ENCODE peak calls at places on chromosomes 11 and 22, in five cellular contexts. H, K, T, D and X are unnamed samples.

GRCh38 chr11:11292839-11293238 is 60.2 kb downstream of the CSNK2A3 start:
- DNase-seq in H (no peak), K (no peak), T (no peak), D (no peak), X (no peak)

GRCh38 chr11:196786-197731 is 4.2 kb downstream of the SCGB1C1 start:
- DNase-seq in H (no peak), K (no peak), T (no peak), D (peak; percentile 2), X (no peak)

GRCh38 chr11:120210651-120211521 is at the start of gene OAF:
- DNase-seq in H (peak; percentile 77), K (no peak), T (peak; percentile 87), D (peak; percentile 77), X (peak; percentile 62)

GRCh38 chr11:36817336-36817965 is 219.4 kb upstream of the RAG2 start:
- DNase-seq in H (no peak), K (no peak), T (no peak), D (no peak), X (peak; percentile 44)

GRCh38 chr11:93652161-93652597 is 9.3 kb upstream of the CEP295 start:
- DNase-seq in H (peak; percentile 22), K (no peak), T (peak; percentile 15), D (peak; percentile 30), X (peak; percentile 30)

GRCh38 chr11:64620286-64620962 is 29.4 kb downstream of the SLC22A12 start:
- DNase-seq in H (no peak), K (no peak), T (no peak), D (no peak), X (no peak)

GRCh38 chr11:10751581-10751940 is 515 bp downstream of the CTR9 start:
- DNase-seq in H (no peak), K (no peak), T (no peak), D (no peak), X (peak; percentile 7)

GRCh38 chr22:50417544-50417943 is 57.3 kb downstream of the SBF1 start:
- DNase-seq in H (no peak), K (no peak), T (peak; percentile 44), D (no peak), X (no peak)

GRCh38 chr11:63564056-63564784 is 1.0 kb upstream of the PLAAT2 start:
- DNase-seq in H (peak; percentile 18), K (peak; percentile 69), T (no peak), D (no peak), X (no peak)

GRCh38 chr11:32391965-32392553 is 43.3 kb downstream of the WT1 start:
- DNase-seq in H (no peak), K (no peak), T (peak; percentile 86), D (no peak), X (no peak)

GRCh38 chr11:57982763-57983162 is 40.9 kb upstream of the OR9Q1 start:
- DNase-seq in H (no peak), K (no peak), T (no peak), D (no peak), X (no peak)

GRCh38 chr11:120985718-120986569 is 38.0 kb upstream of the TBCEL start:
- DNase-seq in H (peak; percentile 10), K (no peak), T (peak; percentile 56), D (peak; percentile 8), X (peak; percentile 24)

GRCh38 chr11:90237004-90237403 is 14.2 kb upstream of the CHORDC1 start:
- DNase-seq in H (no peak), K (no peak), T (no peak), D (no peak), X (no peak)
- H3K4me3 ChIP-seq in H (no peak overlapping the region), K (no peak overlapping the region), T (no peak overlapping the region), D (no peak overlapping the region), X (no peak overlapping the region)

GRCh38 chr11:106880121-106880520 is 138.2 kb downstream of the GUCY1A2 start:
- DNase-seq in H (no peak), K (no peak), T (no peak), D (no peak), X (no peak)

GRCh38 chr11:106879029-106879428 is 139.2 kb downstream of the GUCY1A2 start:
- DNase-seq in H (no peak), K (no peak), T (no peak), D (no peak), X (peak; percentile 32)

GRCh38 chr11:106872246-106872645 is 146.0 kb downstream of the GUCY1A2 start:
- DNase-seq in H (no peak), K (no peak), T (peak; percentile 4), D (no peak), X (no peak)

DNA sequence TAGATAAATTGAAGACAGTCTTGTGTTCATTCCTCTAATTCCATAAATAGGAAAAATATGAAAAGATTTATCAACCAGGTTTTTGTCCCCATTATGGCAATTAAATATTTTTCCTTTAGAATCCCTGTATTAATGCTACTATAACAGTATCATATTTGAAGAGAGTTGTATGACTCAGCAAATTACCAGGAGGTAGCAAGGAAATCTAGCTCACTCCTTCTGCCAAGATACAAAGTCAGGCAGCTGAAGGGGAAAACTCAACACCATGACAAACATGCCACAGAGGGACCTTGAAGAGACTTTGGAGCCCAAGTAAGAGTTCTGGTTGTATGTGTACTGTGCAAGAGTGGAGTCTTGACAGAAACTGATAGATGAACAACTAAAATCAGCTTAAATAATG is 143.3 kb downstream of the GUCY1A2 start:
- DNase-seq in H (no peak), K (no peak), T (peak; percentile 47), D (no peak), X (peak; percentile 8)
- TF ChIP-seq CTCF in H (no peak), K (no peak), T (no peak), D (no peak), X (no peak)

GRCh38 chr22:19134176-19134831 is 3.2 kb downstream of the TSSK2 start:
- DNase-seq in H (no peak), K (no peak), T (no peak), D (no peak), X (no peak)
- H3K36me3 ChIP-seq in H (no peaks in the 10 kb centered on the region), K (peaks cover 5% of the 10 kb centered on the region), T (peaks cover 18% of the 10 kb centered on the region), D (peaks cover 69% of the 10 kb centered on the region), X (peaks cover 30% of the 10 kb centered on the region)

GRCh38 chr22:30247974-30248373 is 1.4 kb upstream of the LIF start:
- DNase-seq in H (no peak), K (no peak), T (no peak), D (no peak), X (no peak)

GRCh38 chr22:30248484-30248883 is 1.9 kb upstream of the LIF start:
- DNase-seq in H (no peak), K (no peak), T (no peak), D (no peak), X (no peak)

GRCh38 chr22:30245985-30246901 is at the start of gene LIF:
- DNase-seq in H (no peak), K (no peak), T (peak; percentile 82), D (no peak), X (peak; percentile 46)

GRCh38 chr22:30247561-30247960 is 1.0 kb upstream of the LIF start:
- DNase-seq in H (no peak), K (no peak), T (no peak), D (no peak), X (no peak)

GRCh38 chr22:30246962-30247376 is 410 bp upstream of the LIF start:
- DNase-seq in H (no peak), K (no peak), T (no peak), D (no peak), X (no peak)
- H3K4me3 ChIP-seq in H (no peak overlapping the region), K (no peak overlapping the region), T (peak overlapping the region; percentile 82), D (peak overlapping the region; percentile 46), X (peak overlapping the region; percentile 60)

GRCh38 chr22:20116951-20117645 is at the start of gene TRMT2A:
- DNase-seq in H (peak; percentile 95), K (peak; percentile 86), T (peak; percentile 98), D (peak; percentile 97), X (peak; percentile 87)
- TF ChIP-seq CTCF in H (no peak), K (peak; percentile 30), T (peak; percentile 6), D (peak; percentile 44), X (peak; percentile 21)

GRCh38 chr22:30945653-30946052 is 22.9 kb downstream of the MORC2 start:
- DNase-seq in H (no peak), K (no peak), T (no peak), D (no peak), X (peak; percentile 92)
- H3K36me3 ChIP-seq in H (peaks cover 54% of the 10 kb centered on the region), K (peaks cover 29% of the 10 kb centered on the region), T (peaks cover 30% of the 10 kb centered on the region), D (peaks cover 92% of the 10 kb centered on the region), X (peaks cover 32% of the 10 kb centered on the region)

GRCh38 chr11:69708731-69709401 is 5.0 kb upstream of the FGF19 start:
- DNase-seq in H (no peak), K (no peak), T (no peak), D (no peak), X (no peak)

GRCh38 chr11:69705901-69706787 is 2.3 kb upstream of the FGF19 start:
- DNase-seq in H (no peak), K (no peak), T (no peak), D (no peak), X (no peak)

GRCh38 chr11:69704508-69705245 is 855 bp upstream of the FGF19 start:
- DNase-seq in H (peak; percentile 60), K (no peak), T (no peak), D (no peak), X (no peak)

GRCh38 chr11:69705246-69705856 is 1.5 kb upstream of the FGF19 start:
- DNase-seq in H (no peak), K (no peak), T (no peak), D (no peak), X (no peak)

GRCh38 chr11:69707156-69707555 is 3.3 kb upstream of the FGF19 start:
- DNase-seq in H (no peak), K (no peak), T (no peak), D (no peak), X (peak; percentile 91)
- H3K4me3 ChIP-seq in H (no peak overlapping the region), K (no peak overlapping the region), T (no peak overlapping the region), D (no peak overlapping the region), X (no peak overlapping the region)

GRCh38 chr22:29817724-29818123 is 20.4 kb downstream of the ASCC2 start:
- DNase-seq in H (no peak), K (no peak), T (no peak), D (no peak), X (no peak)
- TF ChIP-seq CTCF in H (no peak), K (no peak), T (no peak), D (no peak), X (no peak)

GRCh38 chr11:41058138-41058537 is 401.3 kb downstream of the LRRC4C start:
- DNase-seq in H (no peak), K (no peak), T (no peak), D (no peak), X (no peak)
- H3K36me3 ChIP-seq in H (no peaks in the 10 kb centered on the region), K (no peaks in the 10 kb centered on the region), T (no peaks in the 10 kb centered on the region), D (no peaks in the 10 kb centered on the region), X (no peaks in the 10 kb centered on the region)

GRCh38 chr11:65900899-65901180 is 652 bp upstream of the FOSL1 start:
- DNase-seq in H (no peak), K (no peak), T (no peak), D (no peak), X (no peak)
- H3K4me3 ChIP-seq in H (peak overlapping the region; percentile 45), K (no peak overlapping the region), T (peak overlapping the region; percentile 82), D (peak overlapping the region; percentile 59), X (no peak overlapping the region)